ENCODE peak calls at places on chromosomes 3 and 15, in four cellular contexts. O is Calu3, P is HFFc6, J is coronary artery. V is an unnamed sample.

GRCh38 chr15:67049351-67050044 is 15.9 kb upstream of the SMAD3 start:
- DNase-seq in P (peak), J (no peak), O (peak), V (no peak)

GRCh38 chr3:116087431-116087830 is 357.9 kb downstream of the LSAMP start:
- DNase-seq in J (no peak), O (no peak), P (no peak), V (no peak)

GRCh38 chr3:27880969-27881892 is 159.1 kb upstream of the EOMES start:
- DNase-seq in P (no peak), J (no peak), O (no peak), V (no peak)

GRCh38 chr15:29670945-29671307 is 151.3 kb downstream of the TJP1 start:
- DNase-seq in P (peak), O (peak), J (no peak), V (no peak)

GRCh38 chr3:24857945-24858344 is 363.3 kb upstream of the THRB start:
- DNase-seq in O (no peak), J (no peak), P (no peak), V (no peak)

GRCh38 chr15:59501531-59502113 is 63.6 kb downstream of the FAM81A start:
- DNase-seq in P (peak), J (no peak), O (peak), V (peak)

GRCh38 chr3:155052470-155052869 is 27.6 kb upstream of the MME start:
- DNase-seq in P (no peak), O (no peak), J (no peak), V (no peak)

GRCh38 chr3:58487140-58487886 is 4.6 kb upstream of the KCTD6 start:
- DNase-seq in P (peak), J (no peak), O (peak), V (no peak)

GRCh38 chr3:194465920-194466570 is 20.8 kb downstream of the ATP13A3 start:
- DNase-seq in P (no peak), J (no peak), O (no peak), V (no peak)

GRCh38 chr3:48926425-48927392 is 8.1 kb downstream of the ARIH2 start:
- DNase-seq in O (peak), P (no peak), J (no peak), V (no peak)

GRCh38 chr15:74724570-74725240 is 623 bp downstream of the CYP1A1 start:
- DNase-seq in P (no peak), J (peak), O (no peak), V (no peak)

GRCh38 chr15:97168704-97169475 is 791.6 kb upstream of the ARRDC4 start:
- DNase-seq in P (no peak), J (no peak), O (no peak), V (no peak)

GRCh38 chr3:119695480-119695879 is 7.3 kb upstream of the CFAP91 start:
- DNase-seq in O (no peak), P (peak), J (no peak), V (no peak)

GRCh38 chr15:91471410-91471993 is 371.4 kb downstream of the SV2B start:
- DNase-seq in J (no peak), O (no peak), P (no peak), V (no peak)

GRCh38 chr3:186871403-186871924 is 29.0 kb downstream of the ADIPOQ start:
- DNase-seq in P (no peak), O (no peak), J (no peak), V (no peak)

GRCh38 chr3:134625462-134625861 is 25.4 kb downstream of the KY start:
- DNase-seq in J (peak), P (no peak), O (no peak), V (no peak)

GRCh38 chr3:44074181-44074580 is 167.5 kb upstream of the TOPAZ1 start:
- DNase-seq in J (no peak), O (peak), P (no peak), V (no peak)

GRCh38 chr15:79849789-79850188 is 47.0 kb downstream of the MTHFS start:
- DNase-seq in J (no peak), P (peak), O (peak), V (peak)

GRCh38 chr3:54538346-54538745 is 389.5 kb downstream of the LRTM1 start:
- DNase-seq in P (no peak), O (no peak), J (no peak), V (peak)

GRCh38 chr3:15325228-15325627 is 7.2 kb downstream of the SH3BP5 start:
- DNase-seq in J (no peak), P (peak), O (no peak), V (no peak)

GRCh38 chr3:126481808-126482502 is 6.3 kb upstream of the ZXDC start:
- DNase-seq in P (no peak), J (no peak), O (no peak), V (no peak)

GRCh38 chr15:71752604-71753289 is 57.6 kb upstream of the NR2E3 start:
- DNase-seq in O (peak), J (no peak), P (peak), V (peak)

GRCh38 chr3:194584866-194585265 is 48.4 kb downstream of the TMEM44 start:
- DNase-seq in P (no peak), J (no peak), O (no peak), V (no peak)

GRCh38 chr15:71337197-71337845 is 222.1 kb downstream of the THSD4 start:
- DNase-seq in J (no peak), P (no peak), O (peak), V (no peak)

GRCh38 chr15:56821721-56822425 is 88.6 kb upstream of the ZNF280D start:
- DNase-seq in P (peak), O (peak), J (no peak), V (peak)

GRCh38 chr15:57697588-57697987 is 8.9 kb upstream of the POLR2M start:
- DNase-seq in O (no peak), J (peak), P (peak), V (no peak)

GRCh38 chr15:77375133-77375532 is 44.8 kb downstream of the PEAK1 start:
- DNase-seq in J (no peak), P (no peak), O (no peak), V (no peak)

GRCh38 chr15:40226739-40227138 is 12.1 kb upstream of the PAK6 start:
- DNase-seq in P (no peak), J (no peak), O (no peak), V (no peak)

GRCh38 chr3:79515072-79515471 is 252.7 kb downstream of the ROBO1 start:
- DNase-seq in P (no peak), O (no peak), J (no peak), V (no peak)

GRCh38 chr3:192772495-192772894 is 45.2 kb upstream of the FGF12 start:
- DNase-seq in P (peak), O (peak), J (no peak), V (peak)
- TF ChIP-seq CTCF in P (peak), O (peak), J (no peak), V (no peak)

GRCh38 chr3:22923686-22924085 is 279.4 kb upstream of the UBE2E2 start:
- DNase-seq in P (no peak), O (no peak), J (no peak), V (no peak)

GRCh38 chr3:22916933-22917332 is 286.2 kb upstream of the UBE2E2 start:
- DNase-seq in P (no peak), O (no peak), J (no peak), V (no peak)

GRCh38 chr3:22922317-22922716 is 280.8 kb upstream of the UBE2E2 start:
- DNase-seq in O (no peak), P (no peak), J (no peak), V (no peak)
- TF ChIP-seq CTCF in O (no peak), P (peak), J (peak), V (peak)

GRCh38 chr15:43186003-43186353 is 775 bp downstream of the CCNDBP1 start:
- DNase-seq in O (peak), P (no peak), J (no peak), V (no peak)
- TF ChIP-seq CTCF in O (no peak), P (no peak), J (peak), V (no peak)

GRCh38 chr3:111764645-111765091 is 94.4 kb upstream of the PHLDB2 start:
- DNase-seq in P (peak), O (no peak), J (no peak), V (no peak)
- TF ChIP-seq CTCF in P (peak), O (no peak), J (no peak), V (no peak)

GRCh38 chr3:81349941-81350340 is 411.5 kb downstream of the GBE1 start:
- DNase-seq in P (no peak), J (no peak), O (no peak), V (no peak)

DNA sequence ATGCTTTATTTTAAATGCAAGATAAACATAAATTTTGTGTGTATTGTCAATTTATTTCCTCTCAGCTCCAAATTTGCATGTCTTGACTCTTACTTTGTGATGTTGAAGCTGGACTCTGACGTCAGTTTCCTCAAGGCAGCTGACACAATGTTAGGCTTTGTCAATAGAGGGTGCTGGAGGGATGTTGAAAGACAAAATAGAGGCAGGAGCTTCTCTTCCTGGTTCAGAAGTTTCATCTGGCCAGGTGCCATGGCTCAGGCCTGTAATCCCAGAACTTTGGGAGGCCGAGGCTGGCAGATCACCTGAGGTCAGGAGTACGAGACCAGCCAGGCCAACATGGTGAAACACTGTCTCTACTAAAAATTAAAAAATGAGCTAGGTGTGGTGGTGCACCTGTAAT is 408.6 kb downstream of the GBE1 start:
- DNase-seq in P (peak), J (no peak), O (peak), V (peak)
- TF ChIP-seq CTCF in P (peak), J (no peak), O (no peak), V (no peak)

GRCh38 chr15:25668236-25668635 is 194.9 kb downstream of the ATP10A start:
- DNase-seq in P (no peak), O (no peak), J (no peak), V (no peak)
- TF ChIP-seq CTCF in P (no peak), O (no peak), J (no peak), V (no peak)

DNA sequence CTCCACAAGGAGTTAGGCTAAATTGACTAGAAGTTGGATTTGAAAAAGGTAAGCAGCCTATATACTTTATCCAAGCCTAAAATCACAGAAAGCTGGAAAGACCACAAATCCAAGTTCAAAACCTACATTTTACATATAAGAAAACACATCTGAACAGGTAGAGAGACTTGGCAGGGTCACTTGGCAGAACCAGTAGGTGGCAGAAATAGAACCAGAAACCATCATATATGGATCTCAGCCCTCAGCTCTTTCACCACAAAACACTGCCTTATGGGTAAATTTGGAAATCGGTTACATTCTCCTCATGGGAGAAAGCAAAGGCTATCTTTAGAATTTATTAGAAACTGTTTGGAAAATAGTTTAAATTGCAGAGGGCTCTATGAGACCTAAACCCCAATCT is 44.2 kb downstream of the MKRN2 start:
- DNase-seq in J (no peak), P (no peak), O (no peak), V (no peak)
- TF ChIP-seq CTCF in J (no peak), P (no peak), O (no peak), V (no peak)